ENCODE peak calls at places on chromosomes 6 and 20, in four cellular contexts. I, O, H and W are unnamed samples.

GRCh38 chr6:35203680-35204079 is 10.1 kb upstream of the SCUBE3 start:
- DNase-seq in H (no peak), O (no peak), I (no peak), W (no peak)

GRCh38 chr6:127198549-127198948 is 68.1 kb upstream of the RNF146 start:
- DNase-seq in H (no peak), O (peak), I (no peak), W (no peak)

GRCh38 chr6:165871571-165871970 is 208.5 kb upstream of the PDE10A start:
- DNase-seq in I (no peak), O (no peak), H (no peak), W (no peak)

GRCh38 chr6:37260063-37260843 is 2.3 kb upstream of the TMEM217 start:
- DNase-seq in I (no peak), H (no peak), O (no peak), W (no peak)

GRCh38 chr6:131654326-131654725 is 17.2 kb downstream of the ENPP3 start:
- DNase-seq in O (no peak), H (no peak), I (no peak), W (no peak)

GRCh38 chr20:36606171-36607116 is 865 bp downstream of the RAB5IF start:
- DNase-seq in O (peak), I (no peak), H (peak), W (no peak)

GRCh38 chr6:19892250-19892649 is 55.1 kb downstream of the ID4 start:
- DNase-seq in H (peak), O (no peak), I (no peak), W (no peak)

GRCh38 chr6:100808638-100809275 is 72.4 kb downstream of the ASCC3 start:
- DNase-seq in O (peak), I (peak), H (no peak), W (no peak)

DNA sequence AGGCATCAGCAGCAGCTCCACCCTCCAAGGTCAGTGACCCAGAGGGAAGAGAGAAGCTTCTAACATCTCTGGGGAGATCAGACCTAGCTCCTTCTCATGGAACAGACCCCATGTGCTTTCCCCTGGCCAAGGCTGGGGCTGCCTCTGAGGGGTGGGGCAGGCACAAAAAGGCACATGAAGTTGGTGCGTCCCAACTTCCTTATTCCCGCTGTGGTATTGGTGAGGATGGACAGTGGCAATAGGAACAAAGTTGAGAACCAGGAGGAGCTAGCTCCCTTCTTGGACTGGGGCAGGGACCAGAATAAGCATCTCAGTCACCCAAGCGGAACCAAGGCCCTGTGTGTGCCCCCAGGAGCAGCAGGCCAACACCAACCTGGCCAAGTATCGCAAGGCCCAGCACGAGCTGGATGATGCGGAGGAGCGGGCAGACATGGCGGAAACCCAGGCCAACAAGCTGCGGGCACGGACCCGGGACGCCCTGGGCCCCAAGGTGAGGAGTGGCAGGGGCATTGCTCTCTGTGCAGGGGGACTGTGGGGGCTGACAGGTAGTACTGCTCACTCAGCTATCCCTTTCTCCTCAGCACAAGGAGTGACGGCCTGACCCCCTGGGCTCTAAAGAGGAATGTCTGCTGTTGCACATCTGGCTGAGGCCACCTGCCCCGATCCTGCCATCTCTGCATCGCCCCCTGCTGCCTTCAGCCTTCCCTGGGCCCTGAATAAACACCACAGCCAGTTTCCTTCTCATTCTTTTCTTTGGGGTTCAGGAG is 46.1 kb downstream of the MYH7B start:
- DNase-seq in I (no peak), H (no peak), O (no peak), W (no peak)
- TF ChIP-seq CTCF in I (peak), H (no peak), O (no peak), W (peak)

DNA sequence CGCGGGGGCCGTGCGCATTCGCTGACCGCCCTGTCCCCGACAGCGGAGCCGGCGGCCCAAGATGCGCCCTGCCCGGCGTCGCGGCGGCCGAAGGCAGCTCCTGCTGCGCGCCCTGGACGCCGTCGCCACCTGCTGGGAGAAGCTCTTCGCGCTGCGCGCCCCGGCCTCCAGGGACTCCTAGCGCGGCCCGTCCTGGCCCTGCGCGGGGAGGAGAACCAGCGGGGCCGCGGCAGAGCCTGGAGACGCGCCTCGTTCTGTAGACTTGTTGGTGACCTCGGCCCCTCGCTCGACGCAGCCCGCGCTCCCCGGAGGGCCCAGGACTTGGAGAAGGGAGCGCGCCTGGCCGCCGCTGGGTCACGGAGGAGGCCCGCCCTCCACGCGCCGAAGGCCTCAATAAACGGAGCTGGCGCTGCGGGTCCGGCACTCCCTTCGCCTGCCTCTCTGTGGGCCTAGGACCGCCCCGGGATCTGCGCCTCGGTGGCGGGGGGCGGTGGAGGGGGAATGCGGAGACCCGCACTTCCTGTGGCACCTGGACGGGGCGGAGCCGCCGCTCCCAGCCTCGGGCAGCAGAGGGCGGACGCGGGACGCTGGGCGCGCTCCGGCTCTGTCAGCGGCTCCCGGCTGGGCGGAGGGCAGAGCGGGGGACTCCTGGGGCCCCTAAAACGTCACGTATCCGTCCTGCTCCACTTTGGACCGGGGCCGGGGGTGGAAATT is 2.8 kb downstream of the C20orf204 start:
- DNase-seq in H (peak), I (peak), O (peak), W (peak)
- TF ChIP-seq CTCF in H (peak), I (peak), O (peak), W (peak)

GRCh38 chr6:159969204-159969912 is 476 bp downstream of the IGF2R start:
- DNase-seq in I (peak), O (no peak), H (peak), W (peak)
- TF ChIP-seq CTCF in I (peak), O (no peak), H (no peak), W (no peak)

GRCh38 chr20:59955131-59955796 is 3.0 kb upstream of the CDH26 start:
- DNase-seq in I (peak), H (no peak), O (peak), W (no peak)
- TF ChIP-seq CTCF in I (peak), H (peak), O (no peak), W (peak)

GRCh38 chr20:51602131-51602530 is 59.6 kb upstream of the NFATC2 start:
- DNase-seq in I (no peak), H (no peak), O (no peak), W (no peak)

GRCh38 chr20:51607170-51607569 is 64.7 kb upstream of the NFATC2 start:
- DNase-seq in H (no peak), I (no peak), O (no peak), W (no peak)

GRCh38 chr20:51608060-51608459 is 65.5 kb upstream of the NFATC2 start:
- DNase-seq in H (no peak), O (no peak), I (no peak), W (no peak)

GRCh38 chr20:51600950-51601349 is 58.4 kb upstream of the NFATC2 start:
- DNase-seq in H (no peak), I (no peak), O (no peak), W (no peak)

DNA sequence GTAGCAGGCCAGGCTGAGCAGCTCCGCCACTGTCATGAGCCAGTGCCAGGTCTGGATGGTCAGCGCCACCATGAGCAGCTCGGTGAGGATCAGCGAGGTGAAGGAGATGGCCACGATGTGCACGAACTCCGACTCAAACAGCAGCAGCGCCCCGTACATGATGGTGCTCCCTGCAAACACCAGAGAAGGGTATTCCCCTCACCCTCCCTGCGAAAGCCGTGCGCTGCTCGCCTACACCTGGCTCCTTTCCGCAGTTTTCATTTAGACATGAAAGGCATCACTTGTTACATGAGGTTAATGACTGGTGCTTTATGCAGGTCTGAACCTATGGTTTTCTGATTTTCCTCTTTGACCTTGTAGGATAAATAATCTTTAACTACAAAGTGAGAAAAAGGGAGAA is 62.3 kb upstream of the NFATC2 start:
- DNase-seq in I (no peak), O (no peak), H (no peak), W (no peak)
- TF ChIP-seq CTCF in I (no peak), O (no peak), H (no peak), W (no peak)

DNA sequence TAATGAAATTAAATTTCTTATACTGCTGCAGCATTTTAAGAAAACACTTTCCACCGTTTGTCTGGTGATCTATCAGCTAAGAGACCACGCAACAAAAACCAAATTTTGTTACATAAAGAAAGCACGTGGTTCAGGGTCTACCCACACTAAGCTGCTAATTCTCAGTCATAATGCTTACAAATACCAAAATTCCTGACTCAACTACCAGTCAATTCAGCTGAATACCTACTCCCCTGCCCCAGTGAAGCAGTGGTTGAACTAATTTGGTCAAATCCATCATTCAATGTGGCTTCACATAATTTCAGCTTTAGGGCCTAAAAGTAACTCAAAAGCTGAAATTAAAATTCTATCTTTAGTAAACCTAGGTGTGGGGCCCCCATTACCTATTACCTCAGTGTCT is 468.6 kb upstream of the ARID1B start:
- DNase-seq in I (no peak), H (no peak), O (no peak), W (no peak)
- TF ChIP-seq CTCF in I (no peak), H (no peak), O (no peak), W (no peak)